ENCODE peak calls at places on chromosomes 6 and 20, in four cellular contexts. O is breast epithelium, U is HepG2, Y is HCT116. E is an unnamed sample.

GRCh38 chr20:5996765-5997164 is 46.3 kb downstream of the MCM8 start:
- DNase-seq in O (no peak), U (no peak), Y (no peak), E (peak; percentile 83)

GRCh38 chr6:15872252-15873103 is 209.7 kb upstream of the DTNBP1 start:
- DNase-seq in O (no peak), U (no peak), Y (no peak), E (no peak)

GRCh38 chr6:152783217-152783878 is 32.8 kb downstream of the VIP start:
- DNase-seq in O (no peak), U (no peak), Y (no peak), E (no peak)

GRCh38 chr6:157221049-157221816 is 102.1 kb downstream of the TMEM242 start:
- DNase-seq in O (peak; percentile 94), U (peak; percentile 69), Y (peak; percentile 63), E (peak; percentile 45)

GRCh38 chr20:54598351-54598750 is 123.0 kb downstream of the DOK5 start:
- DNase-seq in O (no peak), U (no peak), Y (no peak), E (no peak)

GRCh38 chr6:53500095-53500494 is 44.8 kb downstream of the GCLC start:
- DNase-seq in O (no peak), U (no peak), Y (no peak), E (no peak)

GRCh38 chr20:32997431-32997830 is 6.8 kb downstream of the SUN5 start:
- DNase-seq in O (no peak), U (no peak), Y (no peak), E (no peak)

GRCh38 chr20:38645318-38645717 is 43.7 kb downstream of the ARHGAP40 start:
- DNase-seq in O (no peak), U (no peak), Y (no peak), E (no peak)

GRCh38 chr6:28907394-28907793 is 16.4 kb downstream of the TRIM27 start:
- DNase-seq in O (no peak), U (no peak), Y (no peak), E (no peak)

GRCh38 chr20:42945194-42945593 is 244.5 kb downstream of the PTPRT start:
- DNase-seq in O (no peak), U (no peak), Y (no peak), E (no peak)

GRCh38 chr20:64010711-64011237 is 25.2 kb upstream of the C20orf204 start:
- DNase-seq in O (no peak), U (no peak), Y (no peak), E (no peak)

GRCh38 chr20:39245685-39246311 is 283.7 kb downstream of the DHX35 start:
- DNase-seq in O (no peak), U (no peak), Y (no peak), E (no peak)

GRCh38 chr20:17835240-17835940 is 133.2 kb downstream of the SNX5 start:
- DNase-seq in O (peak; percentile 79), U (no peak), Y (peak; percentile 55), E (no peak)

GRCh38 chr20:12660918-12661317 is 347.9 kb upstream of the SPTLC3 start:
- DNase-seq in O (no peak), U (peak; percentile 13), Y (no peak), E (no peak)

GRCh38 chr6:168860341-168860740 is 393.3 kb downstream of the THBS2 start:
- DNase-seq in O (no peak), U (no peak), Y (no peak), E (no peak)

GRCh38 chr6:35078896-35079295 is 62.2 kb downstream of the TCP11 start:
- DNase-seq in O (peak; percentile 48), U (no peak), Y (no peak), E (no peak)

GRCh38 chr20:35972445-35972844 is 4.1 kb downstream of the CNBD2 start:
- DNase-seq in O (no peak), U (no peak), Y (no peak), E (no peak)

GRCh38 chr20:37364013-37364926 is 18.3 kb downstream of the SRC start:
- DNase-seq in O (no peak), U (no peak), Y (no peak), E (no peak)

GRCh38 chr6:164048840-164049239 is 634.3 kb downstream of the QKI start:
- DNase-seq in O (no peak), U (no peak), Y (no peak), E (no peak)

GRCh38 chr6:170222498-170223471 is 68.1 kb downstream of the DLL1 start:
- DNase-seq in O (no peak), U (no peak), Y (no peak), E (no peak)

GRCh38 chr6:7828123-7828522 is 82.5 kb downstream of the TXNDC5 start:
- DNase-seq in O (no peak), U (no peak), Y (no peak), E (no peak)

GRCh38 chr6:53770690-53771320 is 24.0 kb upstream of the LRRC1 start:
- DNase-seq in O (no peak), U (no peak), Y (no peak), E (no peak)

GRCh38 chr6:149271348-149272340 is 45.9 kb upstream of the TAB2 start:
- DNase-seq in O (no peak), U (no peak), Y (no peak), E (peak; percentile 93)

GRCh38 chr6:129356129-129356528 is 353.8 kb downstream of the ARHGAP18 start:
- DNase-seq in O (no peak), U (no peak), Y (no peak), E (no peak)

GRCh38 chr6:121504227-121504626 is 68.8 kb downstream of the GJA1 start:
- DNase-seq in O (no peak), U (no peak), Y (no peak), E (no peak)

GRCh38 chr6:85240787-85241186 is 209.1 kb upstream of the NT5E start:
- DNase-seq in O (no peak), U (no peak), Y (no peak), E (no peak)

GRCh38 chr6:38495922-38496635 is 143.7 kb downstream of the BTBD9 start:
- DNase-seq in O (no peak), U (no peak), Y (no peak), E (no peak)

GRCh38 chr6:7723041-7723447 is 2.9 kb upstream of the BMP6 start:
- DNase-seq in O (peak; percentile 80), U (peak; percentile 79), Y (peak; percentile 85), E (peak; percentile 71)

GRCh38 chr6:33745558-33745957 is 1.1 kb downstream of the IP6K3 start:
- DNase-seq in O (no peak), U (peak; percentile 45), Y (no peak), E (no peak)

GRCh38 chr6:7827142-7827541 is 83.4 kb downstream of the TXNDC5 start:
- DNase-seq in O (no peak), U (no peak), Y (no peak), E (no peak)

GRCh38 chr6:53069431-53069830 is 4.2 kb downstream of the FBXO9 start:
- DNase-seq in O (no peak), U (no peak), Y (no peak), E (no peak)

DNA sequence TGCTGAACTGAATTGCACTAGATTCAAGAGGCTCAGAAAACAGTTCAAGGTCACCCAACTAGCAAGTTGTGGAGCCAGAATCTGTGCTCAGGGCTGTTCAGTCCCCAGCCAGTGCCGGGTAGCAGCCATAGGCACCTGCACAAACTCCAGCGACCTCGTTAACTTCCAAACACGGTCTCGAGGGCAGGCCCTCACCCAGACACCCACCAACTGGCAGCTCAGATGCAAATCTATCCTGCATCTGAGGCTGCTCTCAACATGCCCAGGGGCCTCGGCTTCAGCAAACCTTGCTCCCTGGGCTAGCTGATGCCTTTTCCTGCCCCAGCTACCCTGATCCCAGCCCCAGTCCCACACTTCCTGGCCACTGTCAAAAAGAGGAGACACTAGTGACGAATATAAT is 3.7 kb downstream of the JPH2 start:
- DNase-seq in O (no peak), U (no peak), Y (no peak), E (no peak)
- TF ChIP-seq POLR2AphosphoS5 in O (no peak), U (no peak), Y (no peak), E (no peak)

DNA sequence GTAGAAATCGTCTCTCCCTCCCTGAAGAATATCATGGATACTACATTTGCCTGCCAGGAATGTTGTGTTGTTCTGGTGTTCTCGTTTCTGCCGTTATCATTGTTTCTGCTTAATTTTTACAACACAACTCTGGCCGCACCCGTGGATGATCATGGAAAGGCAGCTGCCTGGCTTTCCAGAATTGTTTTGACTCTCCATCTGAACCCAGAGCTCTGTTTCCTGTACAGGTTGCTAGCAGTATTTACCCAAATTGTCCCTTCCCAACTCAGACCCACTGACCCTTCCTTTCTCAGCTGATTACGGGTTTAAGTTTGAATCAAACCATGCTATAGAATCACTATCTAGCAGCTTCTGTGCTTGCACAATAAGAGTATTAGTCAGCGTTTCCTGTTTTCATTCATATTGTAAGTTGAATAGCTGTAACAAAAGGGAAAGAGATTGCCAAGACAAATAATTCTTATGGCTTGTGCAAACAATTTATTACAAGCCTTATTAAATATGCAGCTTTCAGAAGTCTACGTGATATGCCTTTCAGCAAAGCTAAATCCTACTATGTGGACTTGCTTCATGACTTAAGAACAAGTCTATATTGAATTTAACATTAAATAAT is 139.0 kb downstream of the MTHFD1L start:
- DNase-seq in O (no peak), U (peak; percentile 59), Y (no peak), E (peak; percentile 41)
- TF ChIP-seq POLR2AphosphoS5 in O (no peak), U (no peak), Y (no peak), E (no peak)

DNA sequence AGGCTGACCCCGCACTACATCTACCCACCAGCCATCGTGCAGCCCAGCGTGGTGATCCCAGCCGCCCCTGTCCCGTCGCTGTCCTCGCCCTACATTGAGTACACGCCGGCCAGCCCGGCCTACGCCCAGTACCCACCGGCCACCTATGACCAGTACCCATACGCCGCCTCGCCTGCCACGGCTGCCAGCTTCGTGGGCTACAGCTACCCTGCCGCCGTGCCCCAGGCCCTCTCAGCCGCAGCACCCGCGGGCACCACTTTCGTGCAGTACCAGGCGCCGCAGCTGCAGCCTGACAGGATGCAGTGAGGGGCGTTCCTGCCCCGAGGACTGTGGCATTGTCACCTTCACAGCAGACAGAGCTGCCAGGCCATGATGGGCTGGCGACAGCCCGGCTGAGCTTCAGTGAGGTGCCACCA is 16.4 kb downstream of the RBM38 start:
- DNase-seq in O (no peak), U (no peak), Y (no peak), E (no peak)
- TF ChIP-seq POLR2AphosphoS5 in O (no peak), U (no peak), Y (no peak), E (no peak)

DNA sequence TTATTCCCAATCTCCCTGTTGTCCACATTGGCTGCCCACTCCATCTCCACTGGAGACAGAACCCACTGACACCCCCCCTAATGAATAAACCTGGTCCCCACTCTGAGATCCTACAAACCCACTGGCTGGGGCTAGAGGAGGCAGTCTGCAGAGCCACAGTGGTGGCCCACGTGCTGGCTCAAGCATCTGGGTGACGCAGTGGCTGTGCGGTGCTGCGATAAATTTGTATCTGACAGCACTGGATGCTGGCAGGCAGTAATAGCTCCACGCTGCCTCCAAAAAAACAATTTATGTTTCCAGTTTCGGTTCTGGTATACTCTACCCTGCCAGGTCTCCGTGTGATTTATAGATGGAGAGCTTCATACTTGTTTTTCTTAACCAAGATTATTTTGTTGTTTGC is 87.1 kb upstream of the SYNDIG1 start:
- DNase-seq in O (no peak), U (no peak), Y (no peak), E (no peak)
- TF ChIP-seq POLR2AphosphoS5 in O (no peak), U (no peak), Y (no peak), E (no peak)

DNA sequence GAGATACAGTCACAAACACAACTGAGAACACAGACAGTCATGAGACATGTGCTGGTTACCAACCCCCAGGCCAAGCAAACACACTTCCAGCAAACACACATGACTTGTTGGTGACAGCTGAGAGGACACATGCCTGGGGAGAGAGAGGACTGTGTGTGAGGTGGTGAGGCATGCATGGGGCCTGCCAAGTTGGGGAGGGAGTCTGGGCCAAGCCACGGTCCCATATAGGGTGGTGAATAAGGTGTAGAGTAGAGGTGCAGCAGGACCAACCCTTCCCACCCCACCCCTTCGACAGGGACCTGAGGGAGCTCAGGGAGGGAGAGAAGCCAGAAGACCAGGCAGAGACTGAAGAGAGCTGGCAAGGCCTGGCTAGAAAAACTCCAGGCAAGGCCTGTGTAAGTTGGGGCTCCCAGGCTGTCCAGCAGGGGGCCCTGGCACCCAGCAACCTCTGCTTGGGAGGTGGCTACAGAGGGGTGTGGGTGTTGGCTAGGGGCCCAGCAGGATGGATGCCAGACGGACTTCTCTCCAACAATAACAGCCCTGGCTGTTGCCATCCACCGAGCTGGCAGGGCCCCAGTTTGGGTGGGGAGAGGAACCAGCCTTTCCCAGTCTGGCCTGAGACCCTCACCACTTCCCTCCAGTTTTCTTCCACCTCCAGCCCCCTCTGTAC is 2.0 kb upstream of the SLC29A1 start:
- DNase-seq in O (peak; percentile 97), U (peak; percentile 85), Y (no peak), E (no peak)
- TF ChIP-seq POLR2AphosphoS5 in O (peak; percentile 95), U (no peak), Y (peak; percentile 46), E (peak; percentile 17)